ENCODE peak calls at places on chromosomes 2 and 18, in five cellular contexts. J is K562; U is stimulated activated CD8-positive, alpha-beta memory T cell treated with anti-CD3 and anti-CD28 coated beads, Interleukin-12 subunit alpha, Interleukin-12 subunit beta, amount 100 ng/mL, for 4 hours; Y is T-helper 17 cell; A is NCI-H460. W is an unnamed sample.

GRCh38 chr2:146989726-146990125 is 855.1 kb upstream of the ACVR2A start:
- DNase-seq in J (no peak), A (peak), Y (no peak), U (no peak), W (no peak)

GRCh38 chr2:190407246-190407661 is 901 bp upstream of the MFSD6 start:
- DNase-seq in J (peak), U (no peak), Y (no peak), A (no peak), W (peak)

GRCh38 chr2:120914839-120915521 is 179.3 kb downstream of the GLI2 start:
- DNase-seq in J (peak), A (peak), U (no peak), Y (no peak), W (no peak)

GRCh38 chr2:233342301-233342700 is 12.0 kb upstream of the DGKD start:
- DNase-seq in U (no peak), Y (no peak), J (no peak), A (no peak), W (no peak)

GRCh38 chr2:172334988-172335387 is 92.4 kb upstream of the ITGA6 start:
- DNase-seq in U (no peak), J (no peak), A (no peak), Y (no peak), W (no peak)

GRCh38 chr18:24319757-24320156 is 77.9 kb downstream of the OSBPL1A start:
- DNase-seq in A (no peak), Y (no peak), U (no peak), J (no peak), W (no peak)

GRCh38 chr18:79855147-79855910 is 57.6 kb downstream of the KCNG2 start:
- DNase-seq in A (no peak), J (no peak), Y (no peak), U (no peak), W (no peak)

GRCh38 chr18:79906706-79907105 is 44.7 kb downstream of the SLC66A2 start:
- DNase-seq in Y (no peak), U (no peak), A (no peak), J (no peak), W (no peak)

GRCh38 chr2:55334728-55335127 is 65.7 kb upstream of the MTIF2 start:
- DNase-seq in U (no peak), A (no peak), J (no peak), Y (no peak), W (no peak)

GRCh38 chr2:112021781-112022231 is 33.3 kb upstream of the TMEM87B start:
- DNase-seq in U (no peak), Y (no peak), J (peak), A (peak), W (no peak)

GRCh38 chr2:38598200-38598990 is 4.3 kb downstream of the HNRNPLL start:
- DNase-seq in Y (no peak), A (no peak), J (peak), U (no peak), W (no peak)

GRCh38 chr2:114089636-114090325 is 199.9 kb downstream of the ACTR3 start:
- DNase-seq in Y (no peak), A (no peak), U (no peak), J (no peak), W (no peak)

GRCh38 chr2:127560929-127561275 is 25.4 kb downstream of the MYO7B start:
- DNase-seq in A (no peak), Y (no peak), U (no peak), J (no peak), W (no peak)

GRCh38 chr2:28717339-28717758 is 34.3 kb upstream of the PPP1CB start:
- DNase-seq in U (no peak), J (peak), A (peak), Y (no peak), W (no peak)

GRCh38 chr2:184562532-184562931 is 35.8 kb upstream of the ZNF804A start:
- DNase-seq in Y (no peak), J (no peak), U (no peak), A (no peak), W (no peak)

GRCh38 chr2:105317937-105318336 is 11.6 kb downstream of the TGFBRAP1 start:
- DNase-seq in J (no peak), U (no peak), Y (no peak), A (no peak), W (no peak)

GRCh38 chr2:41722668-41723369 is 325.0 kb upstream of the PKDCC start:
- DNase-seq in U (no peak), J (no peak), Y (no peak), A (no peak), W (no peak)

GRCh38 chr2:239625913-239626734 is 225.3 kb upstream of the HDAC4 start:
- DNase-seq in J (no peak), Y (no peak), U (no peak), A (no peak), W (no peak)

GRCh38 chr18:12628706-12629702 is 28.9 kb downstream of the SPIRE1 start:
- DNase-seq in J (no peak), A (no peak), Y (no peak), U (no peak), W (no peak)

GRCh38 chr18:366466-367053 is 98.7 kb upstream of the THOC1 start:
- DNase-seq in A (no peak), J (no peak), U (no peak), Y (no peak), W (no peak)

GRCh38 chr18:54357082-54357659 is 487 bp downstream of the STARD6 start:
- DNase-seq in J (no peak), A (no peak), Y (no peak), U (no peak), W (no peak)

GRCh38 chr2:46735108-46735691 is 180.4 kb downstream of the MCFD2 start:
- DNase-seq in Y (no peak), J (no peak), A (no peak), U (no peak), W (no peak)

GRCh38 chr2:55116966-55117365 is 66.7 kb upstream of the RTN4 start:
- DNase-seq in U (no peak), Y (no peak), A (no peak), J (no peak), W (no peak)

GRCh38 chr2:174952607-174953006 is 52.6 kb downstream of the CHN1 start:
- DNase-seq in J (no peak), U (no peak), A (no peak), Y (no peak), W (no peak)